ENCODE peak calls at places on chromosome 2, in six cellular contexts. X, Y, C, S, P and E are unnamed samples.

GRCh38 chr2:163774862-163775261 is 39.1 kb upstream of the FIGN start:
- DNase-seq in X (peak), Y (peak), C (no peak), S (peak), P (no peak), E (no peak)

GRCh38 chr2:10352361-10352760 is 49.7 kb downstream of the HPCAL1 start:
- DNase-seq in X (no peak), Y (no peak), C (no peak), S (no peak), P (no peak), E (no peak)

GRCh38 chr2:60553992-60554648 is 666 bp upstream of the BCL11A start:
- DNase-seq in X (no peak), Y (no peak), C (no peak), S (no peak), P (peak), E (no peak)

GRCh38 chr2:1521878-1522495 is 108.7 kb downstream of the TPO start:
- DNase-seq in X (no peak), Y (no peak), C (no peak), S (no peak), P (no peak), E (no peak)

GRCh38 chr2:26034597-26035067 is 748 bp downstream of the RAB10 start:
- DNase-seq in X (peak), Y (no peak), C (no peak), S (no peak), P (peak), E (no peak)

GRCh38 chr2:160613466-160614153 is 120.0 kb upstream of the RBMS1 start:
- DNase-seq in X (peak), Y (peak), C (no peak), S (peak), P (no peak), E (no peak)

GRCh38 chr2:161423351-161424178 is 7.5 kb downstream of the TBR1 start:
- DNase-seq in X (no peak), Y (no peak), C (no peak), S (no peak), P (peak), E (no peak)

GRCh38 chr2:67631474-67631873 is 234.3 kb downstream of the ETAA1 start:
- DNase-seq in X (no peak), Y (no peak), C (no peak), S (no peak), P (no peak), E (no peak)

GRCh38 chr2:159094173-159094737 is 125.8 kb downstream of the TANC1 start:
- DNase-seq in X (peak), Y (no peak), C (peak), S (peak), P (peak), E (no peak)

GRCh38 chr2:174078275-174078674 is 113.1 kb upstream of the SP3 start:
- DNase-seq in X (peak), Y (no peak), C (no peak), S (peak), P (no peak), E (no peak)

GRCh38 chr2:226475650-226476049 is 324.0 kb downstream of the IRS1 start:
- DNase-seq in X (peak), Y (peak), C (no peak), S (peak), P (no peak), E (no peak)

GRCh38 chr2:237207641-237208040 is 122.0 kb downstream of the COPS8 start:
- DNase-seq in X (peak), Y (no peak), C (peak), S (peak), P (peak), E (peak)

GRCh38 chr2:115596659-115597375 is 1154.4 kb downstream of the DPP10 start:
- DNase-seq in X (no peak), Y (no peak), C (no peak), S (no peak), P (no peak), E (no peak)

GRCh38 chr2:85536479-85536878 is 2.5 kb upstream of the MAT2A start:
- DNase-seq in X (peak), Y (no peak), C (no peak), S (peak), P (no peak), E (no peak)

GRCh38 chr2:235550946-235551345 is 57.1 kb downstream of the AGAP1 start:
- DNase-seq in X (no peak), Y (no peak), C (no peak), S (no peak), P (no peak), E (no peak)

GRCh38 chr2:216572582-216573578 is 60.3 kb upstream of the IGFBP2 start:
- DNase-seq in X (no peak), Y (no peak), C (peak), S (no peak), P (peak), E (no peak)

GRCh38 chr2:148614024-148614331 is 30.6 kb upstream of the EPC2 start:
- DNase-seq in X (no peak), Y (no peak), C (no peak), S (no peak), P (no peak), E (no peak)

DNA sequence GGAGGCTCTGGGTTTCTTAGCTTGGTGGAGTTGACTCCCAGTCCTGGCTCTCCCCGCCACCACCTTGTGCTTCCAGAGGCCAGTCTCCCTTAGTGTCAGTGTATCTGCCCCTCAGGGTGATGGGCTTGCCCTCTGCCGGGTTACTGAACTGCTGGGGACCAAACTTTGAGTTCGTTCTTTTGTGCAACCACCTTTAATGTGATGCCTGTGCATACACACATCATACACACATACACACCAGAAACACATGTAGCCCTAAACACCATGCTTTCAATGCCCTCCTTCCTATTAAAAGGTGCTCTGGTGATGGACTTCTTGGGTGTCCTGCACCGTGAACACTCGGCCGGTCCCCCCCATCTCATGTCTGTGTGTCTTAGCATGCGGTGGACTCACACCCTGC is 315.1 kb upstream of the EPAS1 start:
- DNase-seq in X (no peak), Y (no peak), C (no peak), S (no peak), P (no peak), E (peak)
- TF ChIP-seq CTCF in X (no peak), Y (no peak), C (no peak), S (no peak), P (no peak), E (no peak)

GRCh38 chr2:54660752-54661151 is 62.7 kb upstream of the EML6 start:
- DNase-seq in X (no peak), Y (no peak), C (no peak), S (no peak), P (no peak), E (peak)

GRCh38 chr2:54658548-54659207 is 64.8 kb upstream of the EML6 start:
- DNase-seq in X (peak), Y (no peak), C (no peak), S (peak), P (no peak), E (peak)

GRCh38 chr2:54656863-54657262 is 66.6 kb upstream of the EML6 start:
- DNase-seq in X (no peak), Y (no peak), C (no peak), S (no peak), P (no peak), E (no peak)

GRCh38 chr2:54655051-54655809 is 68.2 kb upstream of the EML6 start:
- DNase-seq in X (peak), Y (peak), C (no peak), S (no peak), P (no peak), E (no peak)

GRCh38 chr2:54657664-54658083 is 65.8 kb upstream of the EML6 start:
- DNase-seq in X (peak), Y (no peak), C (no peak), S (peak), P (peak), E (no peak)
- TF ChIP-seq CTCF in X (peak), Y (peak), C (peak), S (peak), P (peak), E (peak)

GRCh38 chr2:119746836-119747235 is 12.9 kb upstream of the PTPN4 start:
- DNase-seq in X (peak), Y (no peak), C (no peak), S (peak), P (no peak), E (no peak)

GRCh38 chr2:119748135-119748534 is 11.6 kb upstream of the PTPN4 start:
- DNase-seq in X (no peak), Y (no peak), C (no peak), S (no peak), P (no peak), E (no peak)

GRCh38 chr2:119747311-119747710 is 12.4 kb upstream of the PTPN4 start:
- DNase-seq in X (no peak), Y (no peak), C (no peak), S (no peak), P (no peak), E (no peak)

GRCh38 chr2:119751706-119752105 is 8.0 kb upstream of the PTPN4 start:
- DNase-seq in X (peak), Y (no peak), C (no peak), S (no peak), P (no peak), E (no peak)

GRCh38 chr2:119749405-119750066 is 10.2 kb upstream of the PTPN4 start:
- DNase-seq in X (peak), Y (no peak), C (no peak), S (peak), P (no peak), E (no peak)
- TF ChIP-seq CTCF in X (no peak), Y (no peak), C (no peak), S (no peak), P (no peak), E (no peak)

DNA sequence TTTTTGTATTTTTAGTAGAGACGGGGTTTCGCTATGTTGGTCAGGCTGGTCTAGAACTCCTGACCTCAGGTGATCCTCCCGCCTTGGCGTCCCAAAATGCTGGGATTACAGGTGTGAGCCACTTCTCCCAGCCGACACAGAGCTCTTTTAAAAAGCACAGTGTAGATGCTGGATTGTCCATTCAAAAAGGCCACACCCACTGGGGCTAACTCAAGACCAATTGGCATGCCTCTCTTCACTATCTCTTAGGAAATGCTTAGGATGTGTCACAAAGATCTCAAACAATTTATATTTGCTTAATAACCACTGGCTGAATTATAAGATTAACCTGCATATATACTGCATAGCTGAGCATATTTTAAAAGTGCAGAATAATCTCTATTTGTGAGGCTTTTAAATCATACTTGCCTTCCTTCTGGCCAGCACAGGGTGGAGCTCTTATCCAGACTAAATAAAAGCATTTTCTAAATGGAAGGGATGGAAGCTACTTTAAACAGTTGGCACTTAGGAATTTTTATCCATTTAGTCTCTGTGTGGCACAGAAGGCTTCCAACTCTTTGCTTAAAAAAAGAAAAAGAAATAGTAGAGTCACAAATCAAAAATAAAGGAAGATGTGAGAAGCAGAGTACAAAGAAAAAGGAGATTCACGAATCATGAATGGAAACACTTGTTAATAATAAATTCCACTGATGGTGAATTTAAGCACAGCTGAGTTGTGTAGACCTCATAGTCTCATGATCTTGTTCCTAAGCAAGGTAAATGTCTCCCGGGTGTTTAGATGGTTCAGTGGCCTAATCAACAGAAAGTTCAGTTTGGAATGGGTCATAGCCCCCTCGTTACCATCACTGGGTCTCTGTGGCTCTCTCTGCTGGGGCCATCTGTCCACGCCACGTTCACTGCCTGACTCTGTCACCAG is 22.4 kb downstream of the CRYGD start:
- DNase-seq in X (peak), Y (no peak), C (no peak), S (peak), P (no peak), E (no peak)
- TF ChIP-seq CTCF in X (peak), Y (peak), C (no peak), S (peak), P (no peak), E (peak)

GRCh38 chr2:127525692-127526141 is 572 bp downstream of the IWS1 start:
- DNase-seq in X (peak), Y (no peak), C (no peak), S (peak), P (peak), E (no peak)

GRCh38 chr2:127528487-127528886 is 2.2 kb upstream of the IWS1 start:
- DNase-seq in X (no peak), Y (no peak), C (no peak), S (no peak), P (no peak), E (no peak)

GRCh38 chr2:127523269-127523930 is 2.9 kb downstream of the IWS1 start:
- DNase-seq in X (no peak), Y (no peak), C (no peak), S (no peak), P (no peak), E (no peak)

GRCh38 chr2:127526940-127527804 is 883 bp upstream of the IWS1 start:
- DNase-seq in X (no peak), Y (no peak), C (no peak), S (no peak), P (peak), E (no peak)

DNA sequence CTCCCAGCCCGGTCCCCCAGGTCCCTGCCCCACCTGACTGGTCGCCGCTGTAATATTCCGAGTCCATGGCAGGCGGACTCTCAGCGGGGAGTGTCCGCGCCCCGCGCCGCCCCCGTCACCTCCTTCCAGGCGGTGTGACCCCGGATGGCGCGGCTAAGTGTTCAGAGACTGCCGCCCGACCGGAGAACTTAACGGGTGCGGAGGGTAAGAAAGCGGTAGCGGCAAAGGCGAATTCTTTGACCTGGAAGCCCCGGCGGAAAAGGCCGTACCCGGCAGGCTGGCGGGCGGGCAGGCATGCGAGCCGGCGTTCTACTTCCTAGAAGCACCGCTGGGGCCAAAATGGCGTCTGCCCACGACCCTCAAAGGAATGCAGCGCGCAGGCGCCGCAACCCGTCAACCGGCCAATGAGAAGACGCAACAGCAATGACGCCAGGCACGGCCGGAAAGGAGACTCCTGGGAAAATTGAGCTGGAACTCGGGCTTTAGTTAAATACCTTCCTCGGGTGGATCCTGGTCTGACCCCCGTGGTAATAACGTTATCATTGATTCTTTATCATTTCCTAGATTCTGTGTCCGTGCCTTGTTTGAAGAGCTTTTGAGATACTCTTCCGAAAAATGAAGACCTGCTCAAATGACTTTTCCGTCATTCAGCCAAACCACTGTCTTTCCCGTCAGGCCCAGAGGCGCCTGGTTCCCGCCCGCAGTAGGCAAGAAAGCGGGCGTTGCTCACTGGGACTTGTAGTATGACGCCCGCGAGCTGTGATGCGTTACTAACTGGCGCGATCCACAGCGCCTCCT is at the start of gene IWS1:
- DNase-seq in X (peak), Y (peak), C (peak), S (peak), P (peak), E (peak)
- TF ChIP-seq CTCF in X (peak), Y (peak), C (peak), S (peak), P (no peak), E (peak)